ENCODE peak calls at places on chromosomes 4 and X, in nine cellular contexts. Q is nephron progenitor cell; B is Kasumi-1; O is ecto neural progenitor cell; A is iris pigment epithelial cell; N is GM12892; J is CD4-positive, alpha-beta T cell; X is activated T-cell treated with anti-CD3 and anti-CD28 coated beads, Interleukin-2, amount 50 U/mL, for 48 hours; D is small intestine. T is an unnamed sample.

GRCh38 chr4:73976217-73976616 is 5.6 kb downstream of the PF4 start:
- DNase-seq in Q (no peak), B (no peak), O (no peak), A (no peak), N (no peak), J (no peak), X (no peak), D (no peak), T (no peak)

GRCh38 chrX:73977542-73978169 is 326.3 kb upstream of the ZCCHC13 start:
- DNase-seq in Q (no peak), B (no peak), O (no peak), A (no peak), N (no peak), J (peak; percentile 1), X (no peak), D (no peak), T (no peak)

GRCh38 chrX:2351999-2352995 is 148.5 kb downstream of the DHRSX start:
- DNase-seq in Q (no peak), B (no peak), O (no peak), A (peak; percentile 93), N (no peak), J (no peak), X (peak; percentile 19), D (no peak), T (no peak)

GRCh38 chrX:42450228-42450627 is 327.7 kb downstream of the PPP1R2C start:
- DNase-seq in Q (no peak), B (no peak), O (no peak), A (no peak), N (no peak), J (no peak), X (no peak), D (no peak), T (no peak)

GRCh38 chr4:183241771-183242170 is 78.3 kb downstream of the CLDN22 start:
- DNase-seq in Q (no peak), B (no peak), O (no peak), A (no peak), N (no peak), J (no peak), X (no peak), D (no peak), T (no peak)

GRCh38 chr4:81081156-81081555 is 50.6 kb downstream of the BMP3 start:
- DNase-seq in Q (no peak), B (no peak), O (no peak), A (no peak), N (no peak), J (no peak), X (no peak), D (peak; percentile 61), T (no peak)

GRCh38 chr4:112145326-112145819 is at the start of gene FAM241A:
- DNase-seq in Q (peak; percentile 91), B (peak; percentile 78), O (peak; percentile 90), A (peak; percentile 84), N (peak; percentile 89), J (peak; percentile 91), X (peak; percentile 98), D (peak; percentile 72), T (peak; percentile 91)

GRCh38 chrX:49001521-49002090 is 458 bp downstream of the GRIPAP1 start:
- DNase-seq in Q (peak; percentile 11), B (peak; percentile 36), O (peak; percentile 48), A (peak; percentile 37), N (no peak), J (peak; percentile 46), X (no peak), D (peak; percentile 9), T (peak; percentile 16)

GRCh38 chr4:40621592-40622512 is 7.8 kb downstream of the RBM47 start:
- DNase-seq in Q (no peak), B (peak; percentile 98), O (no peak), A (peak; percentile 99), N (no peak), J (no peak), X (peak; percentile 39), D (peak; percentile 65), T (peak; percentile 65)

GRCh38 chrX:29535212-29536162 is 679.9 kb upstream of the MAGEB2 start:
- DNase-seq in Q (no peak), B (no peak), O (no peak), A (peak; percentile 34), N (no peak), J (no peak), X (no peak), D (no peak), T (no peak)

GRCh38 chr4:65918217-65918616 is 247.9 kb upstream of the EPHA5 start:
- DNase-seq in Q (no peak), B (no peak), O (no peak), A (peak; percentile 4), N (no peak), J (no peak), X (no peak), D (no peak), T (no peak)

GRCh38 chrX:78979789-78980464 is 34.7 kb downstream of the P2RY10 start:
- DNase-seq in Q (no peak), B (peak; percentile 25), O (no peak), A (no peak), N (no peak), J (no peak), X (no peak), D (no peak), T (no peak)

GRCh38 chrX:136250191-136251041 is 784 bp downstream of the MAP7D3 start:
- DNase-seq in Q (peak; percentile 28), B (no peak), O (no peak), A (peak; percentile 40), N (peak; percentile 25), J (no peak), X (peak; percentile 50), D (no peak), T (peak; percentile 2)

GRCh38 chrX:123186796-123187195 is 2.7 kb downstream of the GRIA3 start:
- DNase-seq in Q (no peak), B (no peak), O (no peak), A (no peak), N (no peak), J (no peak), X (no peak), D (no peak), T (no peak)

GRCh38 chrX:100645106-100645505 is 1.1 kb downstream of the SRPX2 start:
- DNase-seq in Q (no peak), B (no peak), O (no peak), A (no peak), N (no peak), J (no peak), X (no peak), D (no peak), T (no peak)

GRCh38 chr4:173253561-173253960 is 80.6 kb downstream of the HMGB2 start:
- DNase-seq in Q (no peak), B (no peak), O (no peak), A (no peak), N (no peak), J (no peak), X (no peak), D (no peak), T (no peak)

GRCh38 chr4:66565796-66566195 is 895.5 kb upstream of the EPHA5 start:
- DNase-seq in Q (no peak), B (no peak), O (no peak), A (peak; percentile 30), N (no peak), J (no peak), X (no peak), D (no peak), T (no peak)

GRCh38 chr4:6208416-6208815 is 8.1 kb upstream of the JAKMIP1 start:
- DNase-seq in Q (no peak), B (no peak), O (peak; percentile 14), A (no peak), N (no peak), J (no peak), X (no peak), D (no peak), T (no peak)

GRCh38 chr4:833156-833555 is 7.2 kb upstream of the CPLX1 start:
- DNase-seq in Q (no peak), B (no peak), O (no peak), A (no peak), N (no peak), J (no peak), X (peak; percentile 51), D (no peak), T (no peak)

GRCh38 chr4:99759346-99759984 is 57.2 kb upstream of the DAPP1 start:
- DNase-seq in Q (no peak), B (no peak), O (no peak), A (no peak), N (no peak), J (no peak), X (no peak), D (no peak), T (peak; percentile 16)

GRCh38 chr4:100582146-100582545 is 64.3 kb upstream of the EMCN start:
- DNase-seq in Q (peak; percentile 15), B (no peak), O (no peak), A (no peak), N (no peak), J (no peak), X (no peak), D (no peak), T (no peak)

GRCh38 chr4:2964077-2964471 is 703 bp downstream of the GRK4 start:
- DNase-seq in Q (peak; percentile 30), B (peak; percentile 36), O (no peak), A (no peak), N (no peak), J (no peak), X (no peak), D (no peak), T (no peak)

GRCh38 chrX:69079278-69079677 is 86.0 kb downstream of the PJA1 start:
- DNase-seq in Q (no peak), B (no peak), O (no peak), A (no peak), N (no peak), J (no peak), X (no peak), D (no peak), T (no peak)

GRCh38 chr4:2786152-2786671 is 6.7 kb upstream of the SH3BP2 start:
- DNase-seq in Q (no peak), B (no peak), O (no peak), A (no peak), N (no peak), J (no peak), X (peak; percentile 76), D (no peak), T (no peak)

GRCh38 chr4:109978704-109979103 is 66.0 kb downstream of the EGF start:
- DNase-seq in Q (no peak), B (peak; percentile 39), O (no peak), A (no peak), N (no peak), J (no peak), X (no peak), D (no peak), T (no peak)